ENCODE peak calls at places on chromosomes 16 and 17, in eight cellular contexts. K, V, T, D, G, E, I and N are unnamed samples.

GRCh38 chr16:86968866-86969265 is 348.3 kb downstream of the C16orf95 start:
- DNase-seq in K (no peak), V (no peak), T (no peak), D (no peak), G (no peak), E (no peak), I (no peak), N (no peak)

GRCh38 chr17:44820631-44821196 is 9.4 kb downstream of the GJC1 start:
- DNase-seq in K (peak; percentile 79), V (peak; percentile 80), T (no peak), D (no peak), G (no peak), E (peak; percentile 44), I (peak; percentile 36), N (no peak)

GRCh38 chr17:66353937-66354401 is 51.6 kb downstream of the PRKCA start:
- DNase-seq in K (peak; percentile 7), V (peak; percentile 79), T (no peak), D (no peak), G (no peak), E (peak; percentile 31), I (no peak), N (peak; percentile 20)

GRCh38 chr16:5678371-5678770 is 580.8 kb upstream of the EEF2KMT start:
- DNase-seq in K (no peak), V (no peak), T (no peak), D (no peak), G (no peak), E (no peak), I (no peak), N (no peak)

GRCh38 chr17:50314456-50315011 is 31.4 kb upstream of the XYLT2 start:
- DNase-seq in K (no peak), V (no peak), T (no peak), D (no peak), G (no peak), E (no peak), I (no peak), N (no peak)

GRCh38 chr17:35373532-35373983 is at the start of gene SLFN11:
- DNase-seq in K (no peak), V (peak; percentile 92), T (peak; percentile 95), D (peak; percentile 82), G (no peak), E (peak; percentile 89), I (no peak), N (peak; percentile 90)

GRCh38 chr17:59377410-59377809 is 46.0 kb downstream of the YPEL2 start:
- DNase-seq in K (peak; percentile 59), V (peak; percentile 94), T (no peak), D (no peak), G (no peak), E (no peak), I (no peak), N (no peak)

GRCh38 chr17:80277751-80278671 is 17.4 kb downstream of the RNF213 start:
- DNase-seq in K (peak; percentile 95), V (no peak), T (no peak), D (no peak), G (no peak), E (peak; percentile 37), I (no peak), N (no peak)

GRCh38 chr16:67663151-67663876 is 2.6 kb downstream of the PARD6A start:
- DNase-seq in K (no peak), V (no peak), T (no peak), D (no peak), G (no peak), E (no peak), I (no peak), N (no peak)

GRCh38 chr17:2084129-2084765 is 29.3 kb downstream of the HIC1 start:
- DNase-seq in K (peak; percentile 34), V (peak; percentile 60), T (no peak), D (no peak), G (no peak), E (peak; percentile 73), I (no peak), N (peak; percentile 68)